ENCODE peak calls at places on chromosomes 2 and 18, in six cellular contexts. E, D, U, Q, W and O are unnamed samples.

GRCh38 chr2:216172493-216172892 is 63.3 kb downstream of the XRCC5 start:
- DNase-seq in E (no peak), D (no peak), U (no peak), W (no peak), Q (no peak), O (no peak)

GRCh38 chr18:61637319-61637718 is 255.5 kb downstream of the RNF152 start:
- DNase-seq in E (no peak), W (no peak), Q (no peak), D (no peak), U (no peak), O (peak)

GRCh38 chr18:28905509-28905908 is 728.6 kb upstream of the CDH2 start:
- DNase-seq in D (no peak), U (no peak), W (no peak), E (no peak), Q (no peak), O (no peak)

GRCh38 chr2:189608799-189609422 is 28.3 kb upstream of the SLC40A1 start:
- DNase-seq in W (no peak), U (no peak), D (no peak), Q (no peak), E (no peak), O (no peak)

GRCh38 chr2:98460573-98461560 is 16.2 kb downstream of the INPP4A start:
- DNase-seq in D (no peak), Q (peak), E (no peak), U (no peak), W (no peak), O (no peak)

GRCh38 chr2:238698451-238699306 is 149.2 kb upstream of the TWIST2 start:
- DNase-seq in Q (no peak), D (no peak), U (no peak), E (no peak), W (no peak), O (no peak)

GRCh38 chr2:223460774-223461211 is 141.4 kb downstream of the SCG2 start:
- DNase-seq in U (peak), W (no peak), D (no peak), Q (no peak), E (no peak), O (no peak)

GRCh38 chr2:213766465-213766891 is 482.2 kb downstream of the SPAG16 start:
- DNase-seq in Q (peak), U (no peak), D (no peak), W (no peak), E (no peak), O (no peak)

GRCh38 chr2:236628256-236628961 is 58.8 kb downstream of the ACKR3 start:
- DNase-seq in Q (no peak), E (no peak), D (no peak), U (no peak), W (no peak), O (no peak)

GRCh38 chr2:236628981-236629605 is 59.5 kb downstream of the ACKR3 start:
- DNase-seq in D (no peak), E (no peak), Q (no peak), U (no peak), W (no peak), O (no peak)

GRCh38 chr2:236631361-236632291 is 62.0 kb downstream of the ACKR3 start:
- DNase-seq in E (no peak), Q (no peak), W (no peak), D (no peak), U (no peak), O (no peak)

GRCh38 chr2:236632295-236633218 is 62.9 kb downstream of the ACKR3 start:
- DNase-seq in W (no peak), U (no peak), E (no peak), D (no peak), Q (no peak), O (no peak)

GRCh38 chr2:236629961-236630872 is 60.6 kb downstream of the ACKR3 start:
- DNase-seq in E (no peak), D (no peak), U (no peak), Q (no peak), W (no peak), O (no peak)
- TF ChIP-seq JUND in E (no peak), D (no peak), U (no peak), Q (no peak), W (no peak), O (no peak)

GRCh38 chr2:160493227-160494028 is at the start of gene RBMS1:
- DNase-seq in E (peak), D (peak), Q (no peak), W (no peak), U (no peak), O (peak)
- TF ChIP-seq JUND in E (no peak), D (no peak), Q (no peak), W (no peak), U (no peak), O (no peak)

DNA sequence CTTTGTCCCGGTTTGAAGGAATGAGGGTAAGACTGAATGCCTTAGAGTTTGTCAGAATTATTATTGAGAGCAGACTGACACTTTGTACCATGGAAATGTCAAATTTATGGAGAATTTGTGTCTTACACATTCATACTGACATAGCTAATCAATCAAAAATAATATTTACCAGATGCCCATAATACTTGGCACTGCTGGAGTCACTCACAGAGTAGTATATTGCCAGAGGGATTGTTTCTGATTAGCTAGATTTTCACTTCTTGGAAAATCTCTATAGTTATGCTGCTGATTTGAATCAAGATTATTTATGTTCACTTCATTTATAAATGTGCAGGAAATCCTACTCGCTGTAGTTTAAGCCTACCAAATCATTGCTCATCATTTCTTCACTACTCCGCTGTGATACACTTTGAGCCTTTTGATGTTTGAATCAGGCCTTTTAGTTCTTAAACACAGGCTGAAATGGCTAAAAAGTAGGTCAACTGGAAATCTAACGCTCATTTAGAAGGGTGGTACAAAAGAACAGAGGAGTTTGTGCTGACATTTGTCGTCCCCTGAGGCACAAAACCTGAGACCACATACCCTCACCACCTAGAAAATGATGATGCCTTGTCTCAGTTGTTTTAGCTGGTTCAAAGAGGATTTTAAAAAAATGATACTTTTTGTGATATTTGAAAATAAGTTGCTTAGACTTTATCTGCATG is 96.0 kb upstream of the CSRNP3 start:
- DNase-seq in U (no peak), D (no peak), Q (no peak), E (no peak), W (no peak), O (no peak)
- TF ChIP-seq JUND in U (no peak), D (no peak), Q (no peak), E (no peak), W (no peak), O (no peak)

GRCh38 chr2:62923242-62923641 is 127.4 kb upstream of the OTX1 start:
- DNase-seq in D (no peak), E (no peak), W (no peak), Q (no peak), U (no peak), O (no peak)

GRCh38 chr2:62923881-62924280 is 126.7 kb upstream of the OTX1 start:
- DNase-seq in E (no peak), D (no peak), Q (no peak), U (no peak), W (no peak), O (no peak)

GRCh38 chr2:62919041-62919440 is 131.6 kb upstream of the OTX1 start:
- DNase-seq in Q (no peak), W (no peak), D (no peak), E (no peak), U (no peak), O (no peak)

GRCh38 chr2:62920070-62920469 is 130.6 kb upstream of the OTX1 start:
- DNase-seq in E (no peak), W (no peak), Q (no peak), D (no peak), U (no peak), O (no peak)
- TF ChIP-seq JUND in E (peak), W (no peak), Q (no peak), D (no peak), U (no peak), O (no peak)

GRCh38 chr18:33444699-33445098 is 4.2 kb upstream of the CCDC178 start:
- DNase-seq in W (no peak), E (no peak), Q (no peak), D (no peak), U (no peak), O (no peak)

GRCh38 chr18:33440011-33440383 is 524 bp downstream of the CCDC178 start:
- DNase-seq in U (no peak), Q (no peak), W (peak), E (peak), D (no peak), O (no peak)

DNA sequence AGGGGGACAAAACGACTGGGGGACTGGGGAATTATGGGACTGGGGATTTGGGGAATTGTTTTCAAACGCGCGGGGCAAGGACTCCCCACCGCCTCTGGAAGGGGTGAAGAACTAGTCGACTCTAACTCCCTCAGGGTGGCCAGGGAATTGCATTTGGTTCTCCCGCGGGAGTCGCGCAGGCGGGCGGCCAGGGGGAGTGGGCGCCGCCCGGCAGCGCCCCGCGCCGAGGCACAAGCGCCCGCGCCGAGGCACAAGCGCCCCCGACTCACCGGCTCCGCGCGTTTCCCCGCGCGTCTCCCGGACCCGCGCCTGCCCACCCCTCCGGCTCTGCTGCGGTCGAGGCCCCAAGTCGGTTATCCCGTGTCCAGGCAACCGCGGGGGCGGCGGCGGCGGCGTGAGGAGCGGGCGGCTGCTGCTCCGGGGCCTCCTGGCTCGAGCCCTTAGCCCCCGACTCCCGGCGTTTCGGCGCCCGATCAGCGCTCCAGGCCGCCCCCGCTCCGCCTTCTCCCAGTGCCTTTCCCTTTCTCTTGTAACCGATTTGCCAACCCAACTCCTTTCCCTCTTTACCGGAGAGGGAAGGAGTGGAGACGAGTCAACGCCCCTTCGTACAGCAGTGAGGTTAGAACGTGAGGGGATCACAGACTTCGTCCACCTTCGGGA is at the start of gene CCDC178:
- DNase-seq in D (no peak), U (no peak), Q (no peak), E (peak), W (peak), O (no peak)
- TF ChIP-seq JUND in D (no peak), U (no peak), Q (no peak), E (no peak), W (no peak), O (no peak)

GRCh38 chr2:8297376-8298213 is 384.3 kb upstream of the ID2 start:
- DNase-seq in E (no peak), U (no peak), D (no peak), W (no peak), Q (no peak), O (no peak)

GRCh38 chr2:8300905-8301304 is 381.0 kb upstream of the ID2 start:
- DNase-seq in W (no peak), U (no peak), Q (no peak), D (no peak), E (no peak), O (no peak)

GRCh38 chr2:8300216-8300615 is 381.6 kb upstream of the ID2 start:
- DNase-seq in Q (no peak), E (no peak), U (no peak), D (no peak), W (no peak), O (no peak)

GRCh38 chr2:8296340-8296739 is 385.5 kb upstream of the ID2 start:
- DNase-seq in D (no peak), E (no peak), Q (no peak), U (no peak), W (no peak), O (no peak)

DNA sequence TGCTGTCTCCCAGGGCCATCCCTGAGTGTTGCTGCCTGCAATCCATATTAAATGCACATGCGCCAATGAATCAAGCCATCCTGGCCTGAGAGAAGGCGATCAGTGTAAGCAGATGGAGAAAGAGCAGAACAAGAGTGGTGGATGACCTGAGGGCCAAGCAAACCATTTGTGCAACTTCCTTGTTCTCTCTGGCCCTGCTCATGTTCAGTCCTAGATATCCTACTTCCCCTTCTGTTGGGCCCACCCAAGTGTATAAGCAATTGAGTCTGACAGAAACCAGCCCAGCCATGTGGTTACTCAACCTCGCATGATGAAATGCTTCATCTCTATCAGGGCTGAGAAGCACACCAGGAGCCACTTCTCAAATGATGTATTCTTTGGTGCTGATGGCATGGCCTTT is 383.1 kb upstream of the ID2 start:
- DNase-seq in D (no peak), U (no peak), W (no peak), E (no peak), Q (no peak), O (no peak)
- TF ChIP-seq JUND in D (no peak), U (no peak), W (no peak), E (no peak), Q (no peak), O (no peak)

GRCh38 chr18:27009293-27009692 is 143.8 kb upstream of the AQP4 start:
- DNase-seq in U (no peak), Q (no peak), D (no peak), E (no peak), W (no peak), O (no peak)

GRCh38 chr18:27004056-27004829 is 138.7 kb upstream of the AQP4 start:
- DNase-seq in U (peak), Q (no peak), W (no peak), E (no peak), D (no peak), O (peak)

GRCh38 chr18:27008575-27008974 is 143.1 kb upstream of the AQP4 start:
- DNase-seq in Q (no peak), W (no peak), E (no peak), D (no peak), U (no peak), O (no peak)

GRCh38 chr18:27007880-27008279 is 142.4 kb upstream of the AQP4 start:
- DNase-seq in E (no peak), W (no peak), D (no peak), U (no peak), Q (no peak), O (no peak)

GRCh38 chr18:27005589-27005988 is 140.1 kb upstream of the AQP4 start:
- DNase-seq in Q (no peak), U (peak), D (peak), E (no peak), W (no peak), O (peak)
- TF ChIP-seq JUND in Q (no peak), U (no peak), D (no peak), E (no peak), W (no peak), O (no peak)

GRCh38 chr2:224650815-224651439 is 65.2 kb downstream of the CCDC195 start:
- DNase-seq in D (peak), Q (no peak), U (peak), E (peak), W (no peak), O (peak)
- TF ChIP-seq JUND in D (no peak), Q (no peak), U (no peak), E (no peak), W (no peak), O (no peak)

DNA sequence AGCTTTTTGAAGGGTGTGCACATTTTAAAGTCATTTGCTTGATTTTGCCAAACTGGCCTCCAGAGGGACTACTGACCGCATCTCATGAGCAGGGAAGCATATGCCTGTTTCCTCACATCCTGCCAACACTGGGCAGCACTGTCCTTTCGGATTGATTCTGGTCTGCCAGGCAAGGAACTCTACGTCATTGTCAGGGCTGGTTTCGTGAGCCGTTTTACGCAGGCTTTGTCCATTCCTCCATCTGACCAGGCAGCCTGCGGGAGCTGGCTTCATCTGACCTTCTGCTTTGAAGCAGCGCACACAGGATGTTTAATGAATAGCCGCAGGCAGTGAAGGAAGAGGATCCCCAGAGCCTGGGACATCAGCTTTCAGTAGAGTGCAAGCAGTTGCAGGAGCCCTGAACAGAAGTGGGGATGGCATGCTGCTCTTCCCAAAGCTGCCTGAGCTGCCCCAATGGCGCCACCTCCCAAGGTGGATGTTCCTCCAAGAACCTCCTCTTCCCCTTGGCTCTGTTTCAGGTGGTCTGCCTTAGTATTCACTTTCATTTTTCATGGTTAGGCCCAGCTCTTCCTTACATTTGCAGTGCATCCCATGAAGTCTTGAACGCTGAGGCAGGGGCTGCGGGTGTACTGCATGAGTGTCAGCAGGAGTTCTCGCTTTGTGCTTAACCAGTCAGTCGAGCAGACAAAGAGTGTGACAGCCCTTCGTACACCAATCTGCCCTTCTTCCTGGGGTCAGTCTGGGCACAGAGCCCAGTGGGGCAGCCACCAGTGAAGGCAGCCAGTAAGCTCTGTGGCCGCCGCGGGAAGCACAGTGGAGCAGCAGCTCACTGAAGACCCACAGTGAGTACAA is 46.5 kb upstream of the SEMA4C start:
- DNase-seq in E (no peak), U (no peak), W (no peak), D (no peak), Q (no peak), O (no peak)
- TF ChIP-seq JUND in E (no peak), U (no peak), W (no peak), D (no peak), Q (no peak), O (no peak)

DNA sequence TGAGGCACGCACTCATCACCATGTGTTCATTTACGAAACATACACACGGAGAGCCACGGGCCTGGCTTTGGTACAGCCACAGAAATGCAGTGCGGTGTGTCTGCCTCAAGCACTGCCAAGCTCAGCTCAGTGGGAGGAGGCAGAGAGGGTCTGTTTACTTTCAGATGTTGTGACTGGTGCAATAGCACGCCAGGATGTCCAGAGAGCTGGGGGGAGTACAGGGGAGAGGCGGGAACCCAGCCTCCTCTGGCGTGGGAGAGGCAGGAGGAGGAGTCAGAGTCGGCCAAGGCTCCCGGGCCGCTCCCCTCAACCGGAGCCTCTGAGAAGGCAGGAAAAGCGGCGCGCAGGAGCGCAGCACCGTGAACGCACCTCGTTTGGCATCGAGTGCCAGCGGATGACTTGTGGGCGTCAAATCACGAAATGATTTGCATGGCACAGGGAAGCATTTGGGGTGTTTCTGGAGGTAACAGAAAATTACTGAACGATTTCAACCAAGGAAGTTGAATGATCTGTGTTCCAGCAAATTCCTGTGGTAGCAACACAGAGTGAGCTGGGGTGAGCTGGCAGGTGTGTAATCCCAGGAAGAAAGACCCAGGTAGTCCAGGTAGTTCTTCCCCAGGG is 143.0 kb downstream of the ZNF516 start:
- DNase-seq in U (no peak), W (no peak), Q (no peak), D (peak), E (no peak), O (peak)
- TF ChIP-seq JUND in U (no peak), W (no peak), Q (no peak), D (no peak), E (no peak), O (no peak)